ENCODE peak calls at places on chromosomes 6 and 20, in five cellular contexts. One of them, this sample, is unnamed.

GRCh38 chr6:90204327-90204726 is 92.3 kb downstream of the BACH2 start:
- DNase-seq in AG10803: no peak
- DNase-seq in NB4: no peak
- DNase-seq in heart left ventricle: no peak
- DNase-seq in A549: no peak
- DNase-seq in this sample: no peak

GRCh38 chr20:48822879-48823385 is 4.9 kb downstream of the PREX1 start:
- DNase-seq in NB4: peak; percentile 86
- DNase-seq in AG10803: no peak
- DNase-seq in heart left ventricle: no peak
- DNase-seq in A549: no peak
- DNase-seq in this sample: no peak

GRCh38 chr6:28757429-28758045 is 166.2 kb downstream of the TRIM27 start:
- DNase-seq in heart left ventricle: no peak
- DNase-seq in NB4: no peak
- DNase-seq in A549: peak; percentile 83
- DNase-seq in AG10803: no peak
- DNase-seq in this sample: no peak

GRCh38 chr6:139381216-139381615 is 6.8 kb upstream of the CITED2 start:
- DNase-seq in AG10803: peak; percentile 42
- DNase-seq in NB4: no peak
- DNase-seq in heart left ventricle: no peak
- DNase-seq in A549: no peak
- DNase-seq in this sample: no peak

GRCh38 chr6:150177260-150178246 is 34.7 kb downstream of the PPP1R14C start:
- DNase-seq in AG10803: peak; percentile 48
- DNase-seq in heart left ventricle: peak; percentile 44
- DNase-seq in A549: peak; percentile 28
- DNase-seq in NB4: no peak
- DNase-seq in this sample: no peak

GRCh38 chr6:168032383-168032760 is 34.9 kb downstream of the KIF25 start:
- DNase-seq in AG10803: peak; percentile 80
- DNase-seq in NB4: peak; percentile 18
- DNase-seq in A549: no peak
- DNase-seq in heart left ventricle: peak; percentile 20
- DNase-seq in this sample: no peak

GRCh38 chr6:141513830-141514229 is 618.9 kb upstream of the GJE1 start:
- DNase-seq in AG10803: no peak
- DNase-seq in A549: no peak
- DNase-seq in NB4: peak; percentile 8
- DNase-seq in heart left ventricle: no peak
- DNase-seq in this sample: no peak

GRCh38 chr6:105170066-105170465 is 9.7 kb downstream of the POPDC3 start:
- DNase-seq in heart left ventricle: no peak
- DNase-seq in A549: no peak
- DNase-seq in AG10803: peak; percentile 29
- DNase-seq in NB4: no peak
- DNase-seq in this sample: no peak

GRCh38 chr6:160790028-160790792 is 88.2 kb downstream of the PLG start:
- DNase-seq in AG10803: peak; percentile 11
- DNase-seq in NB4: no peak
- DNase-seq in A549: no peak
- DNase-seq in heart left ventricle: no peak
- DNase-seq in this sample: no peak

GRCh38 chr20:59149678-59150504 is 13.7 kb upstream of the ZNF831 start:
- DNase-seq in A549: no peak
- DNase-seq in AG10803: no peak
- DNase-seq in heart left ventricle: peak; percentile 56
- DNase-seq in NB4: peak; percentile 26
- DNase-seq in this sample: no peak

GRCh38 chr6:28347119-28347518 is 2.6 kb upstream of the ZKSCAN3 start:
- DNase-seq in NB4: no peak
- DNase-seq in A549: no peak
- DNase-seq in heart left ventricle: no peak
- DNase-seq in AG10803: no peak
- DNase-seq in this sample: no peak

GRCh38 chr6:111767752-111768430 is 105.4 kb downstream of the FYN start:
- DNase-seq in heart left ventricle: no peak
- DNase-seq in NB4: no peak
- DNase-seq in A549: no peak
- DNase-seq in AG10803: no peak
- DNase-seq in this sample: no peak

GRCh38 chr20:42118409-42119125 is 500.4 kb upstream of the CHD6 start:
- DNase-seq in AG10803: no peak
- DNase-seq in A549: no peak
- DNase-seq in NB4: no peak
- DNase-seq in heart left ventricle: peak; percentile 21
- DNase-seq in this sample: no peak

GRCh38 chr6:106476326-106477105 is 116.0 kb downstream of the CRYBG1 start:
- DNase-seq in AG10803: peak; percentile 38
- DNase-seq in heart left ventricle: no peak
- DNase-seq in NB4: no peak
- DNase-seq in A549: no peak
- DNase-seq in this sample: no peak

GRCh38 chr20:24960861-24961260 is 11.8 kb downstream of the CST7 start:
- DNase-seq in AG10803: no peak
- DNase-seq in A549: no peak
- DNase-seq in NB4: no peak
- DNase-seq in heart left ventricle: no peak
- DNase-seq in this sample: no peak

GRCh38 chr6:33826537-33826936 is 22.7 kb upstream of the MLN start:
- DNase-seq in AG10803: no peak
- DNase-seq in heart left ventricle: no peak
- DNase-seq in NB4: no peak
- DNase-seq in A549: no peak
- DNase-seq in this sample: no peak

GRCh38 chr6:33830635-33831240 is 26.9 kb upstream of the MLN start:
- DNase-seq in A549: no peak
- DNase-seq in AG10803: no peak
- DNase-seq in heart left ventricle: no peak
- DNase-seq in NB4: no peak
- DNase-seq in this sample: no peak

GRCh38 chr6:33828452-33828763 is 24.6 kb upstream of the MLN start:
- DNase-seq in A549: no peak
- DNase-seq in AG10803: no peak
- DNase-seq in heart left ventricle: no peak
- DNase-seq in NB4: no peak
- DNase-seq in this sample: no peak

GRCh38 chr6:33828764-33829731 is 25.2 kb upstream of the MLN start:
- DNase-seq in heart left ventricle: no peak
- DNase-seq in A549: no peak
- DNase-seq in AG10803: no peak
- DNase-seq in NB4: no peak
- DNase-seq in this sample: no peak

GRCh38 chr6:33827546-33828451 is 24.0 kb upstream of the MLN start:
- DNase-seq in heart left ventricle: no peak
- DNase-seq in A549: no peak
- DNase-seq in NB4: no peak
- DNase-seq in AG10803: peak; percentile 44
- DNase-seq in this sample: no peak
- TF ChIP-seq CTCF in heart left ventricle: no peak
- TF ChIP-seq CTCF in A549: no peak
- TF ChIP-seq CTCF in NB4: no peak
- TF ChIP-seq CTCF in AG10803: no peak
- TF ChIP-seq CTCF in this sample: no peak

DNA sequence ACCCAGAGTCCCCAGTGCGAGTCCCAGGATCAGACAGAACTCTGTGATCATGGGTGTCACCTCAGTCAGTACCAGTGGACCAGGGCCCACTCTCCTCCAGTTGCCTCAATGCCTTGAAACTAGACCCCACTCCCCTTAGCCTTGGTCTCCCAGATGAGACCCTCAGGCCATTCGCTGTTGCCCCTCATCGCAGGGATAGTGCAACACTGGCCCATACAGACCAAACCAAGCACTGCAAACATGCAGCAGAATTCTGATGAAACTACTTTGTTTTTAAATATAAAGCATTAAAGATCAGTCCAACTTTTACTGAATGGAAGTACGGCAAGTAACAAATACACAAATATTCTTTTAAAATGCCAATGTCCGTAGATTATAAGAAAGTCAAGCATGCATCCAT is 101.2 kb upstream of the NT5E start:
- DNase-seq in A549: no peak
- DNase-seq in heart left ventricle: no peak
- DNase-seq in AG10803: no peak
- DNase-seq in NB4: no peak
- DNase-seq in this sample: no peak
- TF ChIP-seq CTCF in A549: no peak
- TF ChIP-seq CTCF in heart left ventricle: no peak
- TF ChIP-seq CTCF in AG10803: no peak
- TF ChIP-seq CTCF in NB4: no peak
- TF ChIP-seq CTCF in this sample: no peak

GRCh38 chr6:109383438-109383940 is 1.2 kb upstream of the CD164 start:
- DNase-seq in A549: no peak
- DNase-seq in NB4: peak; percentile 28
- DNase-seq in AG10803: no peak
- DNase-seq in heart left ventricle: no peak
- DNase-seq in this sample: no peak
- TF ChIP-seq CTCF in A549: no peak
- TF ChIP-seq CTCF in NB4: no peak
- TF ChIP-seq CTCF in AG10803: no peak
- TF ChIP-seq CTCF in heart left ventricle: no peak
- TF ChIP-seq CTCF in this sample: no peak

GRCh38 chr6:25419879-25420278 is 140.7 kb downstream of the CARMIL1 start:
- DNase-seq in AG10803: no peak
- DNase-seq in NB4: no peak
- DNase-seq in A549: no peak
- DNase-seq in heart left ventricle: no peak
- DNase-seq in this sample: no peak

GRCh38 chr6:25424303-25424702 is 145.1 kb downstream of the CARMIL1 start:
- DNase-seq in NB4: no peak
- DNase-seq in A549: no peak
- DNase-seq in AG10803: no peak
- DNase-seq in heart left ventricle: no peak
- DNase-seq in this sample: no peak

GRCh38 chr6:25418463-25419052 is 139.4 kb downstream of the CARMIL1 start:
- DNase-seq in NB4: no peak
- DNase-seq in heart left ventricle: no peak
- DNase-seq in AG10803: no peak
- DNase-seq in A549: no peak
- DNase-seq in this sample: no peak

GRCh38 chr6:25427549-25427948 is 148.4 kb downstream of the CARMIL1 start:
- DNase-seq in heart left ventricle: no peak
- DNase-seq in NB4: no peak
- DNase-seq in A549: no peak
- DNase-seq in AG10803: no peak
- DNase-seq in this sample: no peak

DNA sequence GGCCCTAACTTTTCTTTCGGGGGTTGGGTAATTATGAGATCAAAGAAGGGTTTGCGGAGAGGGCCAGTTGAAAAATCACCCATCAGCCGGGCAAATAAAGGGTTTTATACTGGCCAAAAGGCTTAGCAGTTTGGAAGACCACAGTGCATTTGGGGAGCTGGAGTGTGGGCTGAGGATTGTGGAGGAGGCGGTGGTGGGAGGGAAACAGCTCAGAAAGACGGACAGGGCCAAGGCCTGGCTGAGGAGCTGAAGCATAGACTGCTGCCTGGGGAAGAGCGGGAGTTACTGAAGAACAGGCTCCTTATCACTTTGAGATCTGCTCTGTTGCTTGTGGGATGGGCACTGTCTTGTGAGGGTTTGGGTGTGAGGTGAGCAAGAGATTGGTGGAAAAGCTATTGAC is 144.2 kb downstream of the CARMIL1 start:
- DNase-seq in AG10803: no peak
- DNase-seq in A549: no peak
- DNase-seq in heart left ventricle: no peak
- DNase-seq in NB4: no peak
- DNase-seq in this sample: no peak
- TF ChIP-seq CTCF in AG10803: no peak
- TF ChIP-seq CTCF in A549: no peak
- TF ChIP-seq CTCF in heart left ventricle: no peak
- TF ChIP-seq CTCF in NB4: no peak
- TF ChIP-seq CTCF in this sample: no peak

DNA sequence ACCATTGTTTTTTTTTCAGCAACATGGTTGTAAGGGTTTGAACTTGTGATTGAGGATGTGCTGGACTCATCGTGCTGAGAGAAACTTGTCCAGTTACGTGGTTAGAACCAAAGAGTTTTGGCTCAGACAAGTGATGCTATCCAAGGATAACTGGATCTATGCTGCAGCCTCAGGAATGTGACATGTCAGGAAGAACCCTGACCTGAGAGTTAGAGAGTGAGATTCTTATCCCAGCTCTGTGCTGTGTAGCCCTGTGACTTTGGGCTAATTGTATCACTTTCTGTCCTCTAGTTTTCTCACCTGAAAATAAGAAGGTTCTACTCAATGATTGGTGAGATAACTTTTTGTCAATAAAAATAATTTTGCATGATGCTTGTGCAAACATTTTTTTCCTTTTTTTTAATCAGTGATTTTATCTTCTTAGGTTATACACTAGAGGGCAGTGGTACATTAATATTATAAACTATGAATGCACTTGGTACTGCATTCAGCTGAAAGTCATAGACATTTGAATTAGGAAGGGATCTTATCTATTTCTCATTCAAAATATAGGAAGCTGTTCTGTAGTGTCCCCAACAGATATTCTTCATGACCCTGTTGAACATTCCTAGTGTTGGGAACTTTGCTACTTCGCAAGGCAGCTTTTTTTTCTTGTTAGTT is 141.1 kb downstream of the RNF144B start:
- DNase-seq in NB4: peak; percentile 20
- DNase-seq in AG10803: peak; percentile 11
- DNase-seq in A549: no peak
- DNase-seq in heart left ventricle: no peak
- DNase-seq in this sample: no peak
- TF ChIP-seq CTCF in NB4: no peak
- TF ChIP-seq CTCF in AG10803: peak; percentile 45
- TF ChIP-seq CTCF in A549: peak; percentile 28
- TF ChIP-seq CTCF in heart left ventricle: no peak
- TF ChIP-seq CTCF in this sample: no peak